ENCODE peak calls at places on chromosomes 12 and 14, in six cellular contexts. One of them, this sample, is unnamed.
A peak's percentile ranks its signal among the peaks of the same experiment; 100 is the strongest.

GRCh38 chr12:68400231-68400829 is 68.2 kb upstream of the MDM1 start:
- DNase-seq in neuronal stem cell: no peak
- DNase-seq in iPS-NIHi11: no peak
- DNase-seq in spleen: no peak
- DNase-seq in naive B cell: no peak
- DNase-seq in lung: no peak
- DNase-seq in this sample: no peak

GRCh38 chr14:59769586-59769985 is 101.0 kb downstream of the RTN1 start:
- DNase-seq in neuronal stem cell: no peak
- DNase-seq in naive B cell: no peak
- DNase-seq in lung: no peak
- DNase-seq in iPS-NIHi11: no peak
- DNase-seq in spleen: no peak
- DNase-seq in this sample: no peak

GRCh38 chr14:99157246-99157645 is 114.8 kb downstream of the BCL11B start:
- DNase-seq in neuronal stem cell: no peak
- DNase-seq in lung: no peak
- DNase-seq in spleen: no peak
- DNase-seq in naive B cell: no peak
- DNase-seq in iPS-NIHi11: no peak
- DNase-seq in this sample: no peak

GRCh38 chr12:13126494-13126893 is 23.0 kb upstream of the GSG1 start:
- DNase-seq in neuronal stem cell: no peak
- DNase-seq in spleen: no peak
- DNase-seq in naive B cell: no peak
- DNase-seq in iPS-NIHi11: no peak
- DNase-seq in lung: no peak
- DNase-seq in this sample: no peak

GRCh38 chr12:402127-402456 is 648 bp downstream of the CCDC77 start:
- DNase-seq in iPS-NIHi11: peak; percentile 30
- DNase-seq in lung: no peak
- DNase-seq in spleen: no peak
- DNase-seq in naive B cell: no peak
- DNase-seq in neuronal stem cell: peak; percentile 26
- DNase-seq in this sample: peak; percentile 41

GRCh38 chr12:100576311-100577036 is 3.0 kb downstream of the GAS2L3 start:
- DNase-seq in lung: no peak
- DNase-seq in spleen: no peak
- DNase-seq in neuronal stem cell: no peak
- DNase-seq in iPS-NIHi11: no peak
- DNase-seq in naive B cell: no peak
- DNase-seq in this sample: no peak

GRCh38 chr12:6868211-6869048 is 1.1 kb downstream of the TPI1 start:
- DNase-seq in neuronal stem cell: peak; percentile 20
- DNase-seq in lung: no peak
- DNase-seq in spleen: no peak
- DNase-seq in iPS-NIHi11: no peak
- DNase-seq in naive B cell: no peak
- DNase-seq in this sample: no peak

GRCh38 chr12:52223411-52224039 is 9.5 kb upstream of the KRT7 start:
- DNase-seq in naive B cell: no peak
- DNase-seq in lung: no peak
- DNase-seq in spleen: peak; percentile 4
- DNase-seq in iPS-NIHi11: no peak
- DNase-seq in neuronal stem cell: no peak
- DNase-seq in this sample: no peak

GRCh38 chr12:95443458-95443857 is 30.5 kb upstream of the METAP2 start:
- DNase-seq in naive B cell: no peak
- DNase-seq in spleen: no peak
- DNase-seq in iPS-NIHi11: no peak
- DNase-seq in neuronal stem cell: peak; percentile 44
- DNase-seq in lung: no peak
- DNase-seq in this sample: no peak

GRCh38 chr12:60194682-60195081 is 598.9 kb downstream of the SLC16A7 start:
- DNase-seq in lung: no peak
- DNase-seq in naive B cell: no peak
- DNase-seq in neuronal stem cell: no peak
- DNase-seq in spleen: no peak
- DNase-seq in iPS-NIHi11: no peak
- DNase-seq in this sample: no peak

GRCh38 chr14:70735043-70735442 is 74.3 kb downstream of the MAP3K9 start:
- DNase-seq in iPS-NIHi11: no peak
- DNase-seq in naive B cell: no peak
- DNase-seq in lung: no peak
- DNase-seq in neuronal stem cell: no peak
- DNase-seq in spleen: no peak
- DNase-seq in this sample: no peak

GRCh38 chr12:132071837-132072384 is 72.2 kb downstream of the DDX51 start:
- DNase-seq in iPS-NIHi11: no peak
- DNase-seq in lung: no peak
- DNase-seq in spleen: no peak
- DNase-seq in naive B cell: peak; percentile 28
- DNase-seq in neuronal stem cell: no peak
- DNase-seq in this sample: no peak

GRCh38 chr12:4918950-4919660 is 9.4 kb downstream of the KCNA1 start:
- DNase-seq in spleen: no peak
- DNase-seq in iPS-NIHi11: no peak
- DNase-seq in lung: no peak
- DNase-seq in neuronal stem cell: no peak
- DNase-seq in naive B cell: no peak
- DNase-seq in this sample: no peak

GRCh38 chr14:100861188-100861936 is 35.4 kb downstream of the MEG3 start:
- DNase-seq in spleen: peak; percentile 50
- DNase-seq in lung: no peak
- DNase-seq in neuronal stem cell: no peak
- DNase-seq in iPS-NIHi11: no peak
- DNase-seq in naive B cell: no peak
- DNase-seq in this sample: no peak

GRCh38 chr12:91910871-91911388 is 234.7 kb downstream of the BTG1 start:
- DNase-seq in lung: no peak
- DNase-seq in naive B cell: no peak
- DNase-seq in neuronal stem cell: peak; percentile 33
- DNase-seq in spleen: no peak
- DNase-seq in iPS-NIHi11: no peak
- DNase-seq in this sample: no peak

GRCh38 chr14:71713061-71713850 is 219.0 kb upstream of the RGS6 start:
- DNase-seq in lung: no peak
- DNase-seq in iPS-NIHi11: no peak
- DNase-seq in naive B cell: no peak
- DNase-seq in spleen: no peak
- DNase-seq in neuronal stem cell: no peak
- DNase-seq in this sample: no peak

GRCh38 chr14:100143523-100143922 is 15.9 kb downstream of the DEGS2 start:
- DNase-seq in iPS-NIHi11: no peak
- DNase-seq in lung: no peak
- DNase-seq in naive B cell: no peak
- DNase-seq in spleen: no peak
- DNase-seq in neuronal stem cell: no peak
- DNase-seq in this sample: no peak

GRCh38 chr14:74898694-74899093 is 17.0 kb downstream of the DLST start:
- DNase-seq in neuronal stem cell: no peak
- DNase-seq in spleen: no peak
- DNase-seq in lung: no peak
- DNase-seq in naive B cell: no peak
- DNase-seq in iPS-NIHi11: no peak
- DNase-seq in this sample: no peak

GRCh38 chr12:64826234-64826633 is 1.8 kb downstream of the TBC1D30 start:
- DNase-seq in lung: peak; percentile 60
- DNase-seq in spleen: no peak
- DNase-seq in naive B cell: no peak
- DNase-seq in iPS-NIHi11: peak; percentile 84
- DNase-seq in neuronal stem cell: peak; percentile 80
- DNase-seq in this sample: peak; percentile 77

GRCh38 chr14:73462078-73462715 is 3.9 kb upstream of the NUMB start:
- DNase-seq in spleen: no peak
- DNase-seq in naive B cell: no peak
- DNase-seq in neuronal stem cell: no peak
- DNase-seq in iPS-NIHi11: no peak
- DNase-seq in lung: peak; percentile 74
- DNase-seq in this sample: peak; percentile 93

GRCh38 chr14:58465425-58465824 is 37.9 kb downstream of the KIAA0586 start:
- DNase-seq in neuronal stem cell: no peak
- DNase-seq in iPS-NIHi11: no peak
- DNase-seq in spleen: no peak
- DNase-seq in lung: no peak
- DNase-seq in naive B cell: no peak
- DNase-seq in this sample: no peak

GRCh38 chr12:107415834-107416233 is 269.8 kb upstream of the PWP1 start:
- DNase-seq in iPS-NIHi11: no peak
- DNase-seq in lung: no peak
- DNase-seq in spleen: no peak
- DNase-seq in neuronal stem cell: no peak
- DNase-seq in naive B cell: no peak
- DNase-seq in this sample: no peak

GRCh38 chr14:67940894-67941455 is 121.4 kb downstream of the RAD51B start:
- DNase-seq in naive B cell: no peak
- DNase-seq in iPS-NIHi11: no peak
- DNase-seq in lung: no peak
- DNase-seq in neuronal stem cell: peak; percentile 14
- DNase-seq in spleen: no peak
- DNase-seq in this sample: no peak

This sample was measured in colonic mucosa.